ENCODE peak calls at places on chromosomes 12 and 14, in eight cellular contexts. P, D, W, L, K, O, R and X are unnamed samples.

GRCh38 chr14:100532154-100532915 is 54.9 kb downstream of the BEGAIN start:
- DNase-seq in O (no peak), R (no peak), W (no peak), K (no peak), L (no peak), P (no peak), D (no peak), X (no peak)

GRCh38 chr12:112879191-112879705 is 27.5 kb upstream of the OAS1 start:
- DNase-seq in K (no peak), P (no peak), O (no peak), W (no peak), L (no peak), R (no peak), D (no peak), X (no peak)

GRCh38 chr14:100022772-100023451 is 42.3 kb upstream of the EVL start:
- DNase-seq in R (peak; percentile 17), K (no peak), W (no peak), O (no peak), P (no peak), L (no peak), D (no peak), X (no peak)

GRCh38 chr12:26268841-26269553 is 73.6 kb downstream of the SSPN start:
- DNase-seq in L (no peak), D (no peak), P (peak; percentile 66), O (no peak), R (no peak), K (no peak), W (no peak), X (no peak)

GRCh38 chr14:75981426-75981825 is 369 bp downstream of the TGFB3 start:
- DNase-seq in D (no peak), L (no peak), K (no peak), P (no peak), R (no peak), O (no peak), W (no peak), X (no peak)

GRCh38 chr12:23954332-23954731 is 4.9 kb upstream of the SOX5 start:
- DNase-seq in W (no peak), O (no peak), R (peak; percentile 65), L (no peak), D (no peak), K (no peak), P (no peak), X (no peak)

GRCh38 chr14:105526781-105527380 is 498 bp downstream of the TMEM121 start:
- DNase-seq in W (no peak), L (no peak), O (no peak), D (no peak), K (no peak), R (no peak), P (no peak), X (no peak)

GRCh38 chr12:5390174-5390799 is 41.6 kb upstream of the NTF3 start:
- DNase-seq in D (no peak), R (no peak), W (no peak), K (no peak), O (no peak), L (no peak), P (no peak), X (no peak)